ENCODE peak calls at places on chromosomes 4 and X, in four cellular contexts. X is RWPE1, M is AG09309, L is neural crest cell. D is an unnamed sample.

GRCh38 chrX:153802513-153803045 is 8.1 kb downstream of the SSR4 start:
- DNase-seq in X (no peak), M (no peak), L (no peak), D (no peak)

GRCh38 chr4:164357957-164358356 is 396.0 kb upstream of the SMIM31 start:
- DNase-seq in X (peak; percentile 58), M (no peak), L (no peak), D (no peak)

GRCh38 chr4:1417522-1418390 is 11.5 kb upstream of the NKX1-1 start:
- DNase-seq in X (no peak), M (no peak), L (no peak), D (no peak)

GRCh38 chr4:164410401-164410800 is 343.5 kb upstream of the SMIM31 start:
- DNase-seq in X (no peak), M (no peak), L (no peak), D (no peak)

GRCh38 chr4:129362685-129363274 is 266.8 kb downstream of the C4orf33 start:
- DNase-seq in X (peak; percentile 46), M (peak; percentile 25), L (peak; percentile 69), D (peak; percentile 60)

GRCh38 chr4:100736651-100737450 is 219.0 kb upstream of the EMCN start:
- DNase-seq in X (peak; percentile 36), M (peak; percentile 44), L (no peak), D (no peak)

GRCh38 chr4:113635739-113636437 is 125.7 kb downstream of the CAMK2D start:
- DNase-seq in X (no peak), M (peak; percentile 23), L (no peak), D (no peak)

GRCh38 chr4:157075811-157076577 is at the start of gene GLRB:
- DNase-seq in X (peak; percentile 19), M (no peak), L (peak; percentile 51), D (peak; percentile 68)

GRCh38 chr4:150219841-150220240 is 141.6 kb downstream of the DCLK2 start:
- DNase-seq in X (no peak), M (no peak), L (no peak), D (no peak)

GRCh38 chr4:164779080-164779479 is 25.1 kb downstream of the SMIM31 start:
- DNase-seq in X (no peak), M (peak; percentile 42), L (no peak), D (no peak)

GRCh38 chr4:158169931-158170690 is 2.7 kb downstream of the GASK1B start:
- DNase-seq in X (no peak), M (no peak), L (no peak), D (no peak)

GRCh38 chrX:149006235-149006634 is 498.9 kb downstream of the IDS start:
- DNase-seq in X (no peak), M (no peak), L (no peak), D (no peak)

GRCh38 chrX:49762175-49762704 is 66.5 kb upstream of the PAGE1 start:
- DNase-seq in X (no peak), M (no peak), L (no peak), D (no peak)
- TF ChIP-seq CTCF in X (no peak), M (no peak), L (no peak), D (no peak)

GRCh38 chr4:132557660-132558059 is 591.4 kb upstream of the PCDH10 start:
- DNase-seq in X (no peak), M (no peak), L (no peak), D (no peak)
- TF ChIP-seq CTCF in X (no peak), M (no peak), L (peak; percentile 32), D (no peak)

GRCh38 chrX:21929209-21929608 is 11.3 kb upstream of the SMS start:
- DNase-seq in X (no peak), M (no peak), L (no peak), D (no peak)
- TF ChIP-seq CTCF in X (no peak), M (no peak), L (no peak), D (no peak)

DNA sequence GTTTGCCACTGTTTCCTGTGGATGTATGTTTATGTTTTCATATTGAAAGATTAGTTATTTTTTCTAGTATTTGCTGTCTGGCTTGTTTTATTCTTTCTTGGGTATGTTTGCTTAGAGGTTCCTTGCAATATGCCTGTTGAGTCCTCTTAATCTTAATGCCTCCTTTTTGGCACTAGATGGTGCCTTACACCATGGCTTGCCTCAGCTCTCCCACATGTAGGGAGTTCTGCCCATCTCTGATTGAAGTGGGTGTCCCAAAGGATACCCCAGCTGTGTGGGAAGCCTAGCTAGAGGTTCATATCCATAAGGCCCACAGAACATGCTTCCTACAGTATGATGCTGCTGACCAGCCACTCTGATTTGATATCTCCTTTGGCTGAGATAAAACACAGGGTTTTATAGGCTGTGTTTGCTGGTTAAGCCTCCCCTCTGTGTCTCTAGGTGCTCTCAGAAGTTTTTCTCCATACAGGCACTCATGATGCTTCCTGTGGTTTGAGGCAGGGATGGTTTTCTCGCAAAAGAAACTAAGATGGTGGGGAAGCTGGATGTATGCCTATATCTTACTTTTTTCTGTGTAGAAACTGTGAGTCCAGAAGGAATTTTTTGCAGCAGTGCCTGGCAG is 162.4 kb downstream of the ASB9 start:
- DNase-seq in X (no peak), M (no peak), L (no peak), D (no peak)
- TF ChIP-seq CTCF in X (no peak), M (no peak), L (no peak), D (no peak)